ENCODE peak calls at places on chromosomes 3 and 15, in seven cellular contexts. X is ovary, E is dorsolateral prefrontal cortex, M is H7, Y is lower lobe of right lung, V is aorta, S is heart right ventricle. A is an unnamed sample. For H3K27me3, the result is how much of the 10 kb centered on the place peaks cover.

GRCh38 chr15:63203451-63204090 is 14.2 kb downstream of the RAB8B start:
- DNase-seq in V (no peak), E (no peak), X (no peak), Y (no peak), S (no peak), M (no peak), A (no peak)

GRCh38 chr3:17424137-17424536 is 318.3 kb downstream of the TBC1D5 start:
- DNase-seq in Y (no peak), M (no peak), X (no peak), E (no peak), V (no peak), S (no peak), A (no peak)

GRCh38 chr3:52372822-52373504 is 56.8 kb downstream of the DNAH1 start:
- DNase-seq in V (peak), E (no peak), S (peak), Y (no peak), M (peak), X (no peak), A (peak)

GRCh38 chr3:61814674-61815073 is 253.3 kb downstream of the PTPRG start:
- DNase-seq in S (no peak), X (no peak), E (no peak), Y (no peak), V (no peak), M (no peak), A (no peak)

GRCh38 chr3:37671926-37672325 is 189.8 kb upstream of the CTDSPL start:
- DNase-seq in Y (no peak), X (no peak), S (no peak), V (no peak), E (no peak), M (no peak), A (no peak)

GRCh38 chr3:33437556-33438283 is 2.5 kb downstream of the UBP1 start:
- DNase-seq in V (no peak), E (no peak), S (peak), Y (no peak), X (no peak), M (peak), A (no peak)

GRCh38 chr3:84184937-84185336 is 773.9 kb upstream of the CADM2 start:
- DNase-seq in V (no peak), S (no peak), Y (no peak), M (no peak), X (no peak), E (no peak), A (no peak)

GRCh38 chr3:175940243-175940642 is 1081.1 kb downstream of the NAALADL2 start:
- DNase-seq in E (no peak), M (no peak), V (no peak), X (no peak), S (no peak), Y (no peak), A (no peak)

GRCh38 chr3:136237103-136237502 is 13.0 kb upstream of the PCCB start:
- DNase-seq in M (no peak), V (no peak), X (no peak), Y (no peak), S (no peak), E (no peak), A (no peak)

GRCh38 chr3:71784914-71785593 is at the start of gene PROK2:
- DNase-seq in E (no peak), M (peak), V (peak), X (peak), Y (peak), S (no peak), A (no peak)

GRCh38 chr3:71787851-71788405 is 3.0 kb upstream of the PROK2 start:
- DNase-seq in M (no peak), X (no peak), E (no peak), S (no peak), V (no peak), Y (no peak), A (no peak)

GRCh38 chr3:71786551-71786950 is 1.6 kb upstream of the PROK2 start:
- DNase-seq in M (peak), X (no peak), Y (no peak), V (no peak), E (no peak), S (no peak), A (no peak)

GRCh38 chr3:71784201-71784913 is 591 bp downstream of the PROK2 start:
- DNase-seq in X (no peak), M (peak), S (no peak), E (no peak), V (no peak), Y (no peak), A (no peak)

DNA sequence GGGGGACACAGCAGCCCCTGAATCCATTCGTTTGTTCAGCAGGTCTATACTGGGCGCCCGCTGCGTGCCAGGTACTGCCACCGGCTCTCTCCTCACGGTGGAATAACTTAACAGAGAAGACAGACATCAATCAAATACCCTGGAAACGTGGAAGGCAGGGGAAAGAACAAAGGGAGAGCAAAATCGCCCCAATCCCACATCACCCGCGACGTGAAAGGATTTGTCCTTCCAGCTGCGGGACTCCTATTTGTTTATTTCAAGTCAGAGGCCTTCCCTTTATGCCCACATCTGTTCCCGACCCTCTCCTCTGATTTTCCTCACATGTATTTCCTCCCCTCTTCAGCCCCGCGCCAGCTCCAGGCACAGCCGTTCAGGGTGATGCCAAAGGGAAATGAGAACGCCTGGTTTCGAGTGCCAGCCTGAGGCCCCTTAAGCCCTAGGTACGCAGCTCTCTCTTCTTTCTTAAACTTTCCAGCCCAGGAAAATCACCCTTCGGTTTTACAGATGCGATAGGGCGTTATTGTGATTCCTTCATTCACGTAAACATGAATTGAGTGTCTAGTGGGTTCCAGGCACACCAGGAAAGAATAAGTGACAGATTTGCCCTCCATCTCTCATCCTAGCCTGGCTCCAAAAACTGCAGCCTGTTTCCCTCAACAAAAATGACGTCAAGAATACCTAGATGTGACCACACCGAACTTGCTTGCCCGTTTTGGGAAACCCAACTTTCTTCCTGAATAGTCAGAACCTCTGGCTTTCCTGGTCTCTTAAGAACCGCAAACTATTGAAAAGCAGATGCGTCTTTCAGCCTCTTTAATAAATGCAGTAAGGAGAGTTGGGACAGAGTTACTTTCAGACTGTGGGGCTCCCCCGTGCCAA is 885 bp upstream of the PROK2 start:
- DNase-seq in S (no peak), V (no peak), M (peak), Y (no peak), X (no peak), E (no peak), A (no peak)
- H3K27me3 ChIP-seq in S (under half), V (under half), M (half or more), Y (half or more), X (under half), E (half or more), A (half or more)

DNA sequence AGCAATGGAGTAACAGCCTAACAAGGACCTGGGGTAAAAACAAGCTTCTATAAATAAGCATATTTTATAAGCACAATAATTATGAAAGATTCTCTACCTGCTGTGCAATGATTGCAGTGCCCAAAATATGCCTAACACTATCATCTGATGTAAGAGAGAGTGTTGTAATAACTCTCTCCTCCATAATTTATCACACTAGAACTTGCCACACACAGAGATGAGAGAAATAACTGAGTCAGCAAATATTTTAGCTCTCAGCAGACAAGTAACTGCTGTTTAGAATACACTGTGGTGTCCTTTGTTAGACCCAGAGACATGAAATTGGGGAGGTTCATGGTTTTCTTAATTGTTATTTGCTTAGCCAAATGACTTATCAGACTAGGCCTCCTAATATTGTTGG is 105.3 kb upstream of the ACP3 start:
- DNase-seq in M (no peak), S (no peak), X (no peak), Y (no peak), E (no peak), V (no peak), A (no peak)
- H3K27me3 ChIP-seq in M (under half), S (under half), X (under half), Y (under half), E (under half), V (under half), A (under half)

GRCh38 chr3:99633887-99634558 is 4.4 kb upstream of the COL8A1 start:
- DNase-seq in M (peak), V (no peak), X (no peak), E (no peak), S (no peak), Y (no peak), A (no peak)

GRCh38 chr3:99637041-99637380 is 1.4 kb upstream of the COL8A1 start:
- DNase-seq in S (no peak), Y (no peak), X (no peak), M (peak), E (no peak), V (no peak), A (no peak)

GRCh38 chr3:99637381-99638111 is 848 bp upstream of the COL8A1 start:
- DNase-seq in E (peak), V (peak), S (no peak), Y (no peak), X (peak), M (peak), A (no peak)

GRCh38 chr3:99634881-99635280 is 3.5 kb upstream of the COL8A1 start:
- DNase-seq in S (no peak), Y (no peak), V (no peak), X (no peak), M (no peak), E (no peak), A (no peak)

DNA sequence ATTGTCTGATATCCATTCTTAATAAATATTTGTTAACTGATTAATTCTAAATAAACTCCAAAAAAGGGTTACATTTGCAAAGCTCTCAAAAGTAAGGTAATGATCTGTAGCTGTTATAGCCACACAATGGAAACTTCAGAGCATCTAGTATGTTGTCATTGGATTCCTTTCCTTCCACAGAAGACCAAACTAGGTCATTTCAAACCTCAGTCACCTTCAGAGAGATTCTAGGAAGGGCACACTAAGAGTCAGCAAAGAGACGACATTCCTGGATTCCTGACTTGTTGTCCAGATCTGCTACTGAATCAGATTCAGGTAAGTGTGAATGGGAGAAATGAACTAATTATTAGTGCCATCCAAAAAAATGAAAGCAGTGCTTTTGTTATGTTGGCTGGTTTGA is 3.0 kb upstream of the COL8A1 start:
- DNase-seq in X (no peak), Y (no peak), S (no peak), V (no peak), M (no peak), E (no peak), A (no peak)
- H3K27me3 ChIP-seq in X (under half), Y (under half), S (under half), V (under half), M (under half), E (under half), A (under half)

GRCh38 chr15:74302821-74303359 is 64.6 kb downstream of the CYP11A1 start:
- DNase-seq in M (peak), E (peak), X (peak), Y (no peak), S (peak), V (no peak), A (no peak)
- H3K27me3 ChIP-seq in M (under half), E (under half), X (under half), Y (half or more), S (under half), V (under half), A (under half)

GRCh38 chr3:184570035-184570434 is 8.4 kb downstream of the EPHB3 start:
- DNase-seq in S (no peak), M (no peak), X (no peak), V (no peak), E (no peak), Y (no peak), A (no peak)
- H3K27me3 ChIP-seq in S (under half), M (half or more), X (under half), V (under half), E (under half), Y (under half), A (under half)

GRCh38 chr3:194035406-194036138 is 100.4 kb upstream of the HES1 start:
- DNase-seq in M (no peak), E (no peak), Y (no peak), S (no peak), X (no peak), V (no peak), A (no peak)
- H3K27me3 ChIP-seq in M (under half), E (under half), Y (under half), S (under half), X (under half), V (under half), A (under half)

DNA sequence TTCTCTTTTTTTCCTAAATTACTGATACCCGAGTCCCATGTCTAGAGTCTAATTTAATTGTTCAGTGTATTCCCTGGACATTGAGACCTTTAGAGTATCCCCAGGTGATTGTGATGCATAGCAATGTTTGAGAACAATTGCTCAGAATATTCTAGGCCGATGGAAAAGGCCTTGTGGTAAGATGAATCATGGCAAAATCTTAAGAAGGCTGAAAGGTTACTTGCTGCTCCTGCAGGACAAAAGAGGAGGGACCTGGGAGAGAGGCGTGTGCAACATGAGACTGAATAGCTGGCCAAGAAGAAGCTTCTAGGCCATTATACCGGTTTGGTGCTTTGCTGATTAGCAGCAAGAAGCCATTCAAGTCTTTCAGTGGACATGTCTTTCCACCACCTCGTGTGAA is 256.6 kb downstream of the ROBO2 start:
- DNase-seq in M (no peak), Y (no peak), E (no peak), S (no peak), X (no peak), V (no peak), A (no peak)
- H3K27me3 ChIP-seq in M (under half), Y (under half), E (under half), S (under half), X (under half), V (under half), A (under half)

DNA sequence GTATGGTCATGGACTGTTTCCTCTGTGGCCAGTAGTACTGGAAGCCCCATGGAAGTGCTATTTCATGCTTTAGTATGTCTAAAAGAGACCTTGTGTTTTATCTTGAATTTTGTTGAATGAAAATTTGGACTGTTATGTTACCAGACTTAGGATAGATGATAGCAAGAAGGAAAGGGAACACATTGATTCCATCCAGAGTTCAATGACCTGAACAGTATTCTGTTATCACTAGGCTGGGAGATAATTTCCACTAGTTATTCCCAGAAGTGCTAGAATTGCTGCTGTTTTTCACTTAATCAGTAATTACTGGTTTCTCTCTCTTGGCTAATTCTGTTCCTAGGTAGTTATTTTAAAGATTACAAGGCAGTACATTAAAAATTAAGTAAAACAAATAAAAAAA is 72.4 kb downstream of the KLHL25 start:
- DNase-seq in V (no peak), E (no peak), M (no peak), Y (no peak), S (no peak), X (no peak), A (no peak)
- H3K27me3 ChIP-seq in V (under half), E (under half), M (under half), Y (under half), S (under half), X (under half), A (under half)

A was measured in tibial nerve.